ENCODE peak calls at places on chromosomes 4 and X, in seven cellular contexts. Y, X, B, F, H, S and U are unnamed samples.

GRCh38 chrX:17459596-17459995 is 84.6 kb downstream of the NHS start:
- DNase-seq in Y (no peak), X (no peak), B (peak), F (no peak), H (no peak), S (no peak), U (no peak)

GRCh38 chr4:85807247-85807915 is 332.4 kb downstream of the ARHGAP24 start:
- DNase-seq in Y (no peak), X (no peak), B (peak), F (no peak), H (no peak), S (no peak), U (no peak)

GRCh38 chr4:20764353-20764752 is 64.1 kb downstream of the PACRGL start:
- DNase-seq in Y (no peak), X (no peak), B (no peak), F (no peak), H (no peak), S (no peak), U (no peak)

GRCh38 chr4:145840162-145840768 is 98.4 kb downstream of the ZNF827 start:
- DNase-seq in Y (peak), X (no peak), B (peak), F (no peak), H (peak), S (peak), U (no peak)

GRCh38 chr4:16391196-16391595 is 164.9 kb upstream of the TAPT1 start:
- DNase-seq in Y (no peak), X (no peak), B (no peak), F (no peak), H (no peak), S (no peak), U (no peak)

GRCh38 chr4:2950221-2950989 is 12.8 kb downstream of the NOP14 start:
- DNase-seq in Y (no peak), X (no peak), B (peak), F (no peak), H (no peak), S (no peak), U (no peak)

GRCh38 chr4:156677656-156678055 is 293.9 kb downstream of the PDGFC start:
- DNase-seq in Y (no peak), X (no peak), B (no peak), F (no peak), H (no peak), S (no peak), U (no peak)

GRCh38 chr4:128378668-128379067 is 91.1 kb upstream of the PGRMC2 start:
- DNase-seq in Y (no peak), X (no peak), B (no peak), F (no peak), H (no peak), S (no peak), U (no peak)

GRCh38 chrX:20511792-20512191 is 245.1 kb upstream of the RPS6KA3 start:
- DNase-seq in Y (no peak), X (no peak), B (no peak), F (no peak), H (no peak), S (no peak), U (no peak)

GRCh38 chr4:26256016-26256415 is 64.8 kb upstream of the RBPJ start:
- DNase-seq in Y (peak), X (no peak), B (no peak), F (no peak), H (no peak), S (no peak), U (no peak)

GRCh38 chr4:105206214-105206613 is 59.5 kb downstream of the TET2 start:
- DNase-seq in Y (no peak), X (no peak), B (no peak), F (no peak), H (no peak), S (no peak), U (no peak)

GRCh38 chr4:128868758-128869157 is 59.3 kb downstream of the JADE1 start:
- DNase-seq in Y (no peak), X (no peak), B (peak), F (no peak), H (no peak), S (no peak), U (no peak)

GRCh38 chr4:85713005-85713404 is 238.1 kb downstream of the ARHGAP24 start:
- DNase-seq in Y (no peak), X (no peak), B (no peak), F (no peak), H (no peak), S (no peak), U (no peak)

GRCh38 chrX:96575011-96575410 is 109.6 kb upstream of the DIAPH2 start:
- DNase-seq in Y (no peak), X (no peak), B (no peak), F (no peak), H (no peak), S (no peak), U (no peak)

GRCh38 chr4:96379524-96379923 is 539.6 kb downstream of the PDHA2 start:
- DNase-seq in Y (no peak), X (no peak), B (no peak), F (no peak), H (no peak), S (no peak), U (no peak)

GRCh38 chrX:136275553-136275952 is 24.4 kb upstream of the MAP7D3 start:
- DNase-seq in Y (no peak), X (no peak), B (no peak), F (no peak), H (no peak), S (no peak), U (no peak)

GRCh38 chr4:7335363-7336066 is 99.2 kb downstream of the PSAPL1 start:
- DNase-seq in Y (no peak), X (peak), B (peak), F (peak), H (peak), S (peak), U (no peak)

GRCh38 chrX:110082156-110082555 is 79.2 kb downstream of the TMEM164 start:
- DNase-seq in Y (peak), X (no peak), B (peak), F (no peak), H (no peak), S (no peak), U (no peak)

GRCh38 chr4:6449746-6450369 is 22.6 kb downstream of the PPP2R2C start:
- DNase-seq in Y (no peak), X (no peak), B (no peak), F (no peak), H (no peak), S (no peak), U (no peak)

GRCh38 chr4:164894725-164895124 is 17.7 kb downstream of the APELA start:
- DNase-seq in Y (no peak), X (no peak), B (no peak), F (no peak), H (no peak), S (peak), U (no peak)

GRCh38 chr4:47145630-47146029 is 114.3 kb downstream of the GABRB1 start:
- DNase-seq in Y (peak), X (no peak), B (peak), F (no peak), H (no peak), S (peak), U (no peak)

GRCh38 chrX:136162827-136163427 is 15.6 kb downstream of the FHL1 start:
- DNase-seq in Y (peak), X (peak), B (peak), F (no peak), H (peak), S (peak), U (no peak)

GRCh38 chrX:39445336-39445735 is 644.1 kb downstream of the MID1IP1 start:
- DNase-seq in Y (no peak), X (peak), B (peak), F (no peak), H (peak), S (no peak), U (no peak)

GRCh38 chr4:188864741-188865140 is 725.5 kb downstream of the TRIML1 start:
- DNase-seq in Y (no peak), X (no peak), B (no peak), F (no peak), H (no peak), S (no peak), U (no peak)

GRCh38 chrX:117987376-117987775 is 129.2 kb downstream of the KLHL13 start:
- DNase-seq in Y (no peak), X (no peak), B (no peak), F (no peak), H (no peak), S (no peak), U (no peak)

GRCh38 chr4:67918428-67918827 is 34.6 kb upstream of the TMPRSS11D start:
- DNase-seq in Y (no peak), X (no peak), B (no peak), F (no peak), H (peak), S (no peak), U (no peak)
- TF ChIP-seq CTCF in Y (peak), X (no peak), B (peak), F (no peak), H (peak), S (no peak), U (no peak)

DNA sequence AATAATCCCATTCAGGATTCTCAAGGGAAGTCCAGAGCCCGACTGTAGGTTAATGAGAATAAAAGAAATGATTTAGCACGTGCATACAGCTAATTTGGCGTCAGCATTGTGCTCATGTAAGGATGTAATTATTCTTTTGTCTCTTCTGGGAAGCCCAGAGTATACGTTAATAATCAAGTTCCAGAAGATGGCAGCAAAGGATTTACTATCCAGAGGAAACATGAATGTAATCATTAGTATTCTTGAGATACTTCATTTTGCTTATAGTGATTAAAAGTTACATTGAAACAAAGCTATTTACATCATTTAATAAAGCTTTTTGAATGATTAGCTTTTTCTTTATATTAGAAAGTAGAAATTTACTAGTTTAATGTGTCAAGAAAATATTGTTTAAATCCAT is 27.1 kb upstream of the MAP9 start:
- DNase-seq in Y (peak), X (no peak), B (peak), F (no peak), H (no peak), S (no peak), U (no peak)
- TF ChIP-seq CTCF in Y (peak), X (no peak), B (peak), F (peak), H (no peak), S (peak), U (no peak)

GRCh38 chrX:12709047-12709446 is 82.2 kb upstream of the PRPS2 start:
- DNase-seq in Y (no peak), X (no peak), B (no peak), F (no peak), H (no peak), S (no peak), U (no peak)
- TF ChIP-seq CTCF in Y (peak), X (no peak), B (no peak), F (no peak), H (no peak), S (no peak), U (no peak)

GRCh38 chr4:5378002-5378401 is 326.7 kb downstream of the STK32B start:
- DNase-seq in Y (no peak), X (no peak), B (no peak), F (no peak), H (peak), S (no peak), U (no peak)

GRCh38 chr4:5385741-5386251 is 322.6 kb downstream of the EVC2 start:
- DNase-seq in Y (no peak), X (no peak), B (no peak), F (peak), H (peak), S (no peak), U (no peak)

GRCh38 chr4:5383191-5383980 is 325.0 kb downstream of the EVC2 start:
- DNase-seq in Y (no peak), X (no peak), B (no peak), F (no peak), H (no peak), S (no peak), U (no peak)

GRCh38 chr4:5386921-5387320 is 321.4 kb downstream of the EVC2 start:
- DNase-seq in Y (no peak), X (no peak), B (no peak), F (no peak), H (no peak), S (no peak), U (no peak)

DNA sequence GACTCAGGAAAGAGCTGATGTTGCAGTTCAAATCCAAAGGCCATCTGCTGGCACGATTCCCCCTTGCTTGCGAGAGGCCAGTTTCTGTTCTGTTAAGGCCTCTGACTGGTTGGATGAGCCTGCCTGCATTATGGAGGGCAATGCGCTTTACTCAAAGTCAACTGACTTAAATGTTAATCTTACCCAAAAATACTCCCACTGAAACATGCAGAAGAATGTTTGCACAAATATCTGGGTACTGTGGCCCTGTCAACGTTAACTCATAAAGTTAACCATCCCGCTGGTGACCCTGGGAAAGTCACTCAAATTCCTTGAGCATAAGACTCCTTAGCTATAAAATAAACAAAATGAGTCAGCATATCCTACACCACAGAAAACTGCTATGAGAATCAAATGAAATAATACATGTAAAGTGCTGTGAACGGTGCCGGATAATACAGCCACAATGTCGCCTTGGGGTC is 326.3 kb downstream of the EVC2 start:
- DNase-seq in Y (peak), X (no peak), B (peak), F (no peak), H (no peak), S (no peak), U (no peak)
- TF ChIP-seq CTCF in Y (no peak), X (no peak), B (no peak), F (no peak), H (no peak), S (no peak), U (no peak)

DNA sequence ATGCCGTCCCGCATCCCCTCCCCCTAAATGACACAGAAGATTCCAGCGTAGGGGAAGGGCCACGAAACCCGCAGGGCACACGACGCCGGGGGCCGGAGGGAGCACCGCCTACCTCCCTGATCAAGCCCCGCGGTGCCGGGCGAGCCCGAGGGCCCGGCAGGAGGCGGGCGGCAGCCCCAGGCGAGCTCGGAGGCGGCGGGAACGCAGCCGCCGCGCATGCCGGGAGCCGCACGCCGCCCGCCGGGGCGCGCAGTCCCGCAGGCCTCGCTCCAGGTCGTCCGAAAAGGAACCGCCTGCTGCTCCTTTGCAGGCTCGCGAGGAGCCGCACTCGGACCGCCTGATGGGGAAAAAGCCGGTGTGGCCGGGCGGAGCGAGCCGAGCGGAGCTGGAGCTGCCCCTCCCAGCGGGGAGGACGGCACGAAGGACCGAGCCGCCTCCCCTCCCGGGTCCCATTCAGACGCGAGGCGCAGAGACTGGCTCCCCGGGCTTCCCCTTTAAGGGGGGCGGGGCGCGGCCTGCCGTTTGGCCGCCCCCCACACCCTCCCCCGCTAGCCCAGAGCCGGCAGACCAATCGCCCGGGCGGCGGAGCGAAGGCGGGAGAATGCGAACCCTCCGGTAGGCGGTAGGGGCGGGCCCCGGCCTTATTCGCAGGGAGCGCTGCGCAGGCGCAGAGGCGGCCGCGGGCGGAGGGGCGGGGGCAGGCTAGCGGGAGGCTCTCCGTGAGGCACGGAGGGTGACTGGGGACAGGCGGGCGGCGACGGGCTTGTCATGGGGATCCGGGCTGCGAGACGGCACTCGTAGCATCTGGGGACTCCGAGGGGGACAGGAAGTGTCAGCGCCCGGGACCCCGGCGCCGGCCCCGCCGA is 561 bp upstream of the ING2 start:
- DNase-seq in Y (peak), X (peak), B (peak), F (peak), H (peak), S (peak), U (peak)
- TF ChIP-seq CTCF in Y (peak), X (no peak), B (no peak), F (peak), H (peak), S (no peak), U (no peak)

DNA sequence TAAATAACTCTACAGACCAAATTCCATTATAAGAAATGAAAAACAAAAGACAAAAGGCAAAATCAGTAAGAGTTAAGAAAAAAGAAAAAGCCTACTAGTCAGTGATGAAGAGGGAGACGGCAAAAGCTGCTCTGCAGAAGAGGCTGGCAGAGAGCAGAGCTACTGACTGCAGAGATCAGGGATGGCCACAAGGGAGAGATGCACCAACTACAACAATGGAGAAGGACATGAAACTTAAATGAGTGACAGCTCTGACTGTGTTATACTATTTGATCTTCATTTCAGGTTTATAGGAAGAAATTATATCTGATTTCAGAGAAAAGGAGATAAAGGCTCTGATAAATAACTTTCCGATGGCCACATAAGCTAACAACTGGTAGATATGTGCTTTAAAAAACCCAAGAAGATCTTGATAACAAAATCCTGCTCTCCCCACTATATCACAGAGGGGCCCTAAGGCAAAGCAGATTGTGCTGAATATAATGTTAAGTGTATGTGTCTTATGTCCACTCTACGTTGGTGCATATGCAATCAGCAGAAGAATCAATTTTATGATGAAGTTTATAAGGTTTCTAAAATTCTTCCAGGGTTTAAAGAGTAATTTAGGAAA is 58.4 kb upstream of the COX18 start:
- DNase-seq in Y (peak), X (no peak), B (peak), F (no peak), H (peak), S (no peak), U (no peak)
- TF ChIP-seq CTCF in Y (peak), X (no peak), B (peak), F (peak), H (peak), S (no peak), U (no peak)

DNA sequence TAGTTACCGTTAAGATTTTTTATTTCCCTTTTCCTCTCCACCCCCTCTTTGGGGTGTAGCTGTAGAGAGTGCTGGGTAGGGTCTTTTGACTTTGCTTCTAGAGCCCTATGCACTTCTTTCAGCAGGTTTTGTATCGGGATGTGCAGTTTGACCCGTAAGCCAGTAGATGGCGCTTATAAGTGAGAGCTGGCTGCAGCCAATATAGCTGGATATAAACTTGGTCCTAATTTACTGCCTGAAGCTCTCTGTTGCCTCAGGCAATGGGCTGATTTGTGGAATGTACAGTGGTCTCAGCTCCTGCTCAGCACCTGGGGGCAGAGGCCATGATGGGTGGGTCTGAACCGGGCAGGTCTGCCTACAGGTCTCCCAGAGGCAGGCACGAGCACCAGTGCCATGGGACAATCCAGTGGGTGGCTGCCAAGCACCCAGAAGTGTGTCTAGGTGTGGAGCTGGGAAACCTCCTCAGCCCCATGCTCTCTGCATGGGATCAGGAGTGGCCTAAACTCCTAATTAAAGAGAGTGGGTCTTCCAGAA is 146.5 kb downstream of the SPANXN1 start:
- DNase-seq in Y (no peak), X (no peak), B (no peak), F (no peak), H (peak), S (no peak), U (no peak)
- TF ChIP-seq CTCF in Y (peak), X (no peak), B (no peak), F (no peak), H (no peak), S (no peak), U (no peak)